ENCODE peak calls at places on chromosomes 16 and 17, in ten cellular contexts. J is testis, A is stomach, H is adrenal gland, U is cardiac muscle cell, O is A673, T is GM23248, G is neural progenitor cell, Z is tibial nerve, L is HCT116. Q is an unnamed sample.

GRCh38 chr17:37191219-37191618 is 184.6 kb upstream of the C17orf78 start:
- DNase-seq in A (no peak), Z (no peak), O (no peak), U (no peak), J (no peak), G (no peak), H (no peak), L (no peak), T (no peak), Q (no peak)

GRCh38 chr16:86608301-86608747 is 30.0 kb downstream of the FOXL1 start:
- DNase-seq in J (no peak), U (no peak), H (no peak), G (no peak), L (no peak), T (peak; percentile 40), A (no peak), Z (no peak), O (no peak), Q (no peak)

GRCh38 chr17:30554839-30555751 is 77.9 kb downstream of the GOSR1 start:
- DNase-seq in U (peak; percentile 38), T (peak; percentile 41), J (peak; percentile 2), G (peak; percentile 37), H (peak; percentile 49), Z (no peak), A (peak; percentile 26), O (no peak), L (peak; percentile 10), Q (no peak)

GRCh38 chr16:90083139-90083538 is 6.0 kb upstream of the PRDM7 start:
- DNase-seq in G (no peak), U (no peak), J (no peak), A (no peak), H (no peak), Z (no peak), L (no peak), T (no peak), O (no peak), Q (no peak)

GRCh38 chr17:39927928-39928867 is 666 bp downstream of the LRRC3C start:
- DNase-seq in H (peak; percentile 67), O (no peak), J (peak; percentile 40), A (peak; percentile 46), L (no peak), G (peak; percentile 75), Z (no peak), U (peak; percentile 45), T (peak; percentile 46), Q (peak; percentile 84)

GRCh38 chr17:41785876-41786226 is 660 bp downstream of the JUP start:
- DNase-seq in J (no peak), U (peak; percentile 35), T (peak; percentile 34), A (peak; percentile 84), L (no peak), H (no peak), Z (no peak), O (peak; percentile 9), G (peak; percentile 57), Q (peak; percentile 80)

GRCh38 chr16:25151996-25152395 is 40.5 kb downstream of the LCMT1 start:
- DNase-seq in A (no peak), O (no peak), Z (no peak), L (peak; percentile 87), J (no peak), G (no peak), U (no peak), T (peak; percentile 81), H (no peak), Q (no peak)

GRCh38 chr16:86657972-86658371 is 79.6 kb downstream of the FOXL1 start:
- DNase-seq in T (no peak), G (no peak), A (no peak), U (no peak), H (no peak), O (no peak), Z (no peak), J (no peak), L (no peak), Q (no peak)

GRCh38 chr17:29588561-29589411 is 662 bp downstream of the GIT1 start:
- DNase-seq in G (peak; percentile 79), U (peak; percentile 68), A (no peak), J (peak; percentile 52), Z (no peak), L (no peak), T (peak; percentile 69), O (peak; percentile 36), H (no peak), Q (peak; percentile 78)

GRCh38 chr16:24869033-24869432 is 23.3 kb downstream of the SLC5A11 start:
- DNase-seq in A (no peak), T (no peak), Z (no peak), J (no peak), H (peak; percentile 23), G (no peak), L (no peak), U (no peak), O (no peak), Q (no peak)

GRCh38 chr16:89827383-89828198 is 684 bp upstream of the SPIRE2 start:
- DNase-seq in U (peak; percentile 54), G (peak; percentile 74), J (peak; percentile 57), Z (no peak), L (peak; percentile 54), T (peak; percentile 55), O (peak; percentile 40), H (peak; percentile 87), A (peak; percentile 61), Q (peak; percentile 77)

GRCh38 chr16:2085669-2086068 is 37.9 kb downstream of the TSC2 start:
- DNase-seq in G (no peak), A (no peak), J (no peak), Z (no peak), T (peak; percentile 63), H (no peak), L (no peak), O (no peak), U (no peak), Q (no peak)

GRCh38 chr17:75873587-75874322 is 4.6 kb downstream of the TRIM47 start:
- DNase-seq in L (no peak), T (no peak), U (no peak), Z (peak; percentile 43), G (no peak), H (no peak), J (peak; percentile 54), A (no peak), O (no peak), Q (no peak)

GRCh38 chr16:85361441-85362118 is 249.3 kb upstream of the CIBAR2 start:
- DNase-seq in H (peak; percentile 86), Z (no peak), G (no peak), T (no peak), J (peak; percentile 90), A (peak; percentile 95), O (no peak), U (no peak), L (no peak), Q (peak; percentile 75)

GRCh38 chr16:89847056-89847929 is 19.0 kb downstream of the SPIRE2 start:
- DNase-seq in U (no peak), L (no peak), A (no peak), T (no peak), H (no peak), J (no peak), Z (no peak), G (no peak), O (no peak), Q (no peak)

GRCh38 chr17:1413281-1413791 is 13.3 kb upstream of the YWHAE start:
- DNase-seq in O (no peak), L (no peak), Z (peak; percentile 23), T (peak; percentile 73), J (peak; percentile 74), H (peak; percentile 91), G (no peak), U (no peak), A (peak; percentile 89), Q (peak; percentile 90)

GRCh38 chr16:3952342-3953131 is 72.0 kb upstream of the CREBBP start:
- DNase-seq in A (no peak), G (peak; percentile 53), H (peak; percentile 89), Z (peak; percentile 89), O (peak; percentile 83), J (peak; percentile 89), T (peak; percentile 55), L (no peak), U (no peak), Q (peak; percentile 92)

GRCh38 chr17:77125432-77125901 is 15.3 kb upstream of the SEC14L1 start:
- DNase-seq in A (no peak), O (peak; percentile 41), Z (no peak), T (peak; percentile 87), H (no peak), L (peak; percentile 91), G (no peak), J (no peak), U (no peak), Q (no peak)

GRCh38 chr17:12907477-12907876 is 110.3 kb downstream of the ELAC2 start:
- DNase-seq in A (no peak), T (no peak), H (no peak), G (no peak), O (no peak), Z (no peak), J (no peak), L (no peak), U (no peak), Q (no peak)
- H3K27ac ChIP-seq in A (no peak overlapping the region), T (no peak overlapping the region), H (no peak overlapping the region), G (no peak overlapping the region), O (no peak overlapping the region), Z (no peak overlapping the region), J (no peak overlapping the region), L (no peak overlapping the region), U (no peak overlapping the region), Q (no peak overlapping the region)

DNA sequence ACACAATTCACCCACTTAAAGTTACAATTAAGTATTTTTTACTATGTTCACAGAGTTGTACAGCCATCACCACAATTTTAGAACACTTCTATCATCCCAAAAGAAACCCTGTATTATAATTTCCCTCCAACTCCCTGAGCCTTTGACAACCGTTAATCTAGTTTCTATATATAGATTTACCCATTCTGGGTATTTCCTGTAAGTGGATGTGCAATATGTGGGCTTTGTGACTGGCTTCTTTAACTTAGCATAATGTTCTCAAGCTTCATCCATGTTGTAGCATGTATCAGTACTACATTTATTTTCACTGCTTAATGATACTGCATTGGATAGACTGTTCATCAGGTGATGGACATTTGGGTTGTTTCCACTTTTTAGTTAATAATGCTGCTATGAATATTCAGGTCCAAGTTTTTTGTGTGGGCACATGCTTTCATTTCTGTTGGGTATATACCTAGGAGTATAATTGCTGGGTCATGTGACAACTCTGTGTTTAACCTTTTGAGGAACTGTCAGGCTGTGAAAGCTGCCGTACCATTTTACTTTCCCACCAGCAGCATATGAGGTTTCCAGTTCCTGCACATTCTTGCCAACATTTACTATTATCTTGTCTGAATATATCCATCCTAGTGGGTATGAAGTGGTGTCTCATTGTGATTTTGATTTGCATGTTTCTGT is 16.3 kb downstream of the REXO5 start:
- DNase-seq in H (no peak), U (no peak), O (no peak), J (no peak), G (no peak), L (no peak), T (no peak), A (no peak), Z (no peak), Q (no peak)
- H3K4me3 ChIP-seq in H (no peak overlapping the region), U (no peak overlapping the region), O (no peak overlapping the region), J (no peak overlapping the region), G (no peak overlapping the region), L (no peak overlapping the region), T (no peak overlapping the region), A (no peak overlapping the region), Z (no peak overlapping the region), Q (no peak overlapping the region)

GRCh38 chr17:78327880-78328279 is 32.0 kb downstream of the SOCS3 start:
- DNase-seq in J (no peak), H (no peak), G (no peak), Z (no peak), A (no peak), T (no peak), U (no peak), O (no peak), L (no peak), Q (no peak)
- H3K27ac ChIP-seq in J (no peak overlapping the region), H (no peak overlapping the region), G (no peak overlapping the region), Z (no peak overlapping the region), A (no peak overlapping the region), T (no peak overlapping the region), U (no peak overlapping the region), O (no peak overlapping the region), L (peak overlapping the region; percentile 26), Q (no peak overlapping the region)

GRCh38 chr17:7021993-7022778 is 664 bp upstream of the BCL6B start:
- DNase-seq in A (peak; percentile 86), J (peak; percentile 76), Z (peak; percentile 68), G (peak; percentile 92), T (peak; percentile 87), L (no peak), O (peak; percentile 90), H (peak; percentile 85), U (peak; percentile 87), Q (peak; percentile 94)
- H3K4me3 ChIP-seq in A (peak overlapping the region; percentile 27), J (peak overlapping the region; percentile 18), Z (peak overlapping the region; percentile 19), G (peak overlapping the region; percentile 35), T (peak overlapping the region; percentile 61), L (peak overlapping the region; percentile 38), O (peak overlapping the region; percentile 21), H (peak overlapping the region; percentile 6), U (no peak overlapping the region), Q (peak overlapping the region; percentile 21)

Q was measured in right cardiac atrium.